ENCODE peak calls at places on chromosomes 11 and 22, in five cellular contexts. One of them, this sample, is unnamed.

GRCh38 chr11:14029415-14029814 is 66.9 kb downstream of the SPON1 start:
- DNase-seq in AG09309: no peak
- DNase-seq in stimulated activated CD4-positive, alpha-beta T cell treated with anti-CD3 and anti-CD28 coated beads, Interleukin-15, amount 100 ng/mL, for 1 hour: no peak
- DNase-seq in right atrium auricular region: no peak
- DNase-seq in NCI-H1092 treated with DMSO at 0.1 percent for 48 hours: no peak
- DNase-seq in this sample: peak

GRCh38 chr11:7906481-7906880 is 24.6 kb downstream of the OR10A6 start:
- DNase-seq in AG09309: no peak
- DNase-seq in stimulated activated CD4-positive, alpha-beta T cell treated with anti-CD3 and anti-CD28 coated beads, Interleukin-15, amount 100 ng/mL, for 1 hour: no peak
- DNase-seq in right atrium auricular region: no peak
- DNase-seq in NCI-H1092 treated with DMSO at 0.1 percent for 48 hours: no peak
- DNase-seq in this sample: no peak

GRCh38 chr11:15223318-15223717 is 108.6 kb downstream of the INSC start:
- DNase-seq in AG09309: no peak
- DNase-seq in stimulated activated CD4-positive, alpha-beta T cell treated with anti-CD3 and anti-CD28 coated beads, Interleukin-15, amount 100 ng/mL, for 1 hour: no peak
- DNase-seq in right atrium auricular region: no peak
- DNase-seq in NCI-H1092 treated with DMSO at 0.1 percent for 48 hours: no peak
- DNase-seq in this sample: no peak

GRCh38 chr11:62546244-62546936 is at the start of gene AHNAK:
- DNase-seq in AG09309: no peak
- DNase-seq in stimulated activated CD4-positive, alpha-beta T cell treated with anti-CD3 and anti-CD28 coated beads, Interleukin-15, amount 100 ng/mL, for 1 hour: peak
- DNase-seq in right atrium auricular region: peak
- DNase-seq in NCI-H1092 treated with DMSO at 0.1 percent for 48 hours: no peak
- DNase-seq in this sample: no peak

GRCh38 chr11:14189874-14190273 is 169.1 kb downstream of the RRAS2 start:
- DNase-seq in AG09309: no peak
- DNase-seq in stimulated activated CD4-positive, alpha-beta T cell treated with anti-CD3 and anti-CD28 coated beads, Interleukin-15, amount 100 ng/mL, for 1 hour: no peak
- DNase-seq in right atrium auricular region: peak
- DNase-seq in NCI-H1092 treated with DMSO at 0.1 percent for 48 hours: no peak
- DNase-seq in this sample: no peak

GRCh38 chr11:62575156-62575555 is 1.5 kb upstream of the EEF1G start:
- DNase-seq in AG09309: no peak
- DNase-seq in stimulated activated CD4-positive, alpha-beta T cell treated with anti-CD3 and anti-CD28 coated beads, Interleukin-15, amount 100 ng/mL, for 1 hour: no peak
- DNase-seq in right atrium auricular region: no peak
- DNase-seq in NCI-H1092 treated with DMSO at 0.1 percent for 48 hours: peak
- DNase-seq in this sample: no peak

GRCh38 chr11:58318532-58318931 is 40.3 kb downstream of the OR5B17 start:
- DNase-seq in AG09309: peak
- DNase-seq in stimulated activated CD4-positive, alpha-beta T cell treated with anti-CD3 and anti-CD28 coated beads, Interleukin-15, amount 100 ng/mL, for 1 hour: no peak
- DNase-seq in right atrium auricular region: no peak
- DNase-seq in NCI-H1092 treated with DMSO at 0.1 percent for 48 hours: no peak
- DNase-seq in this sample: no peak

GRCh38 chr22:22710719-22711531 is 66.5 kb downstream of the GGTLC2 start:
- DNase-seq in AG09309: no peak
- DNase-seq in stimulated activated CD4-positive, alpha-beta T cell treated with anti-CD3 and anti-CD28 coated beads, Interleukin-15, amount 100 ng/mL, for 1 hour: peak
- DNase-seq in right atrium auricular region: peak
- DNase-seq in NCI-H1092 treated with DMSO at 0.1 percent for 48 hours: peak
- DNase-seq in this sample: no peak

GRCh38 chr22:42841444-42841843 is 15.6 kb downstream of the ARFGAP3 start:
- DNase-seq in AG09309: no peak
- DNase-seq in stimulated activated CD4-positive, alpha-beta T cell treated with anti-CD3 and anti-CD28 coated beads, Interleukin-15, amount 100 ng/mL, for 1 hour: no peak
- DNase-seq in right atrium auricular region: no peak
- DNase-seq in NCI-H1092 treated with DMSO at 0.1 percent for 48 hours: no peak
- DNase-seq in this sample: no peak

GRCh38 chr11:119758291-119758690 is 29.3 kb upstream of the NECTIN1 start:
- DNase-seq in AG09309: no peak
- DNase-seq in stimulated activated CD4-positive, alpha-beta T cell treated with anti-CD3 and anti-CD28 coated beads, Interleukin-15, amount 100 ng/mL, for 1 hour: no peak
- DNase-seq in right atrium auricular region: no peak
- DNase-seq in NCI-H1092 treated with DMSO at 0.1 percent for 48 hours: no peak
- DNase-seq in this sample: no peak

GRCh38 chr11:14357843-14358728 is 897 bp downstream of the RRAS2 start:
- DNase-seq in AG09309: no peak
- DNase-seq in stimulated activated CD4-positive, alpha-beta T cell treated with anti-CD3 and anti-CD28 coated beads, Interleukin-15, amount 100 ng/mL, for 1 hour: peak
- DNase-seq in right atrium auricular region: no peak
- DNase-seq in NCI-H1092 treated with DMSO at 0.1 percent for 48 hours: peak
- DNase-seq in this sample: no peak

GRCh38 chr22:36194971-36195370 is 6.6 kb downstream of the APOL4 start:
- DNase-seq in AG09309: peak
- DNase-seq in stimulated activated CD4-positive, alpha-beta T cell treated with anti-CD3 and anti-CD28 coated beads, Interleukin-15, amount 100 ng/mL, for 1 hour: no peak
- DNase-seq in right atrium auricular region: peak
- DNase-seq in NCI-H1092 treated with DMSO at 0.1 percent for 48 hours: peak
- DNase-seq in this sample: peak

GRCh38 chr22:49294656-49295464 is 532.8 kb downstream of the BRD1 start:
- DNase-seq in AG09309: no peak
- DNase-seq in stimulated activated CD4-positive, alpha-beta T cell treated with anti-CD3 and anti-CD28 coated beads, Interleukin-15, amount 100 ng/mL, for 1 hour: no peak
- DNase-seq in right atrium auricular region: peak
- DNase-seq in NCI-H1092 treated with DMSO at 0.1 percent for 48 hours: no peak
- DNase-seq in this sample: no peak

GRCh38 chr22:30636226-30637077 is 871 bp downstream of the SLC35E4 start:
- DNase-seq in AG09309: no peak
- DNase-seq in stimulated activated CD4-positive, alpha-beta T cell treated with anti-CD3 and anti-CD28 coated beads, Interleukin-15, amount 100 ng/mL, for 1 hour: no peak
- DNase-seq in right atrium auricular region: no peak
- DNase-seq in NCI-H1092 treated with DMSO at 0.1 percent for 48 hours: no peak
- DNase-seq in this sample: no peak

GRCh38 chr11:27390959-27391326 is 27.9 kb upstream of the CCDC34 start:
- DNase-seq in AG09309: peak
- DNase-seq in stimulated activated CD4-positive, alpha-beta T cell treated with anti-CD3 and anti-CD28 coated beads, Interleukin-15, amount 100 ng/mL, for 1 hour: no peak
- DNase-seq in right atrium auricular region: no peak
- DNase-seq in NCI-H1092 treated with DMSO at 0.1 percent for 48 hours: no peak
- DNase-seq in this sample: no peak

GRCh38 chr11:34346551-34346950 is 11.3 kb downstream of the ABTB2 start:
- DNase-seq in AG09309: no peak
- DNase-seq in stimulated activated CD4-positive, alpha-beta T cell treated with anti-CD3 and anti-CD28 coated beads, Interleukin-15, amount 100 ng/mL, for 1 hour: no peak
- DNase-seq in right atrium auricular region: no peak
- DNase-seq in NCI-H1092 treated with DMSO at 0.1 percent for 48 hours: no peak
- DNase-seq in this sample: no peak

GRCh38 chr11:75557649-75558494 is 4.2 kb upstream of the SERPINH1 start:
- DNase-seq in AG09309: peak
- DNase-seq in stimulated activated CD4-positive, alpha-beta T cell treated with anti-CD3 and anti-CD28 coated beads, Interleukin-15, amount 100 ng/mL, for 1 hour: no peak
- DNase-seq in right atrium auricular region: peak
- DNase-seq in NCI-H1092 treated with DMSO at 0.1 percent for 48 hours: no peak
- DNase-seq in this sample: no peak

GRCh38 chr11:111633248-111633647 is 31.0 kb downstream of the SIK2 start:
- DNase-seq in AG09309: no peak
- DNase-seq in stimulated activated CD4-positive, alpha-beta T cell treated with anti-CD3 and anti-CD28 coated beads, Interleukin-15, amount 100 ng/mL, for 1 hour: no peak
- DNase-seq in right atrium auricular region: no peak
- DNase-seq in NCI-H1092 treated with DMSO at 0.1 percent for 48 hours: peak
- DNase-seq in this sample: peak

GRCh38 chr22:28375761-28376534 is 303.7 kb downstream of the TTC28 start:
- DNase-seq in AG09309: peak
- DNase-seq in stimulated activated CD4-positive, alpha-beta T cell treated with anti-CD3 and anti-CD28 coated beads, Interleukin-15, amount 100 ng/mL, for 1 hour: no peak
- DNase-seq in right atrium auricular region: no peak
- DNase-seq in NCI-H1092 treated with DMSO at 0.1 percent for 48 hours: no peak
- DNase-seq in this sample: no peak

GRCh38 chr11:113189909-113190667 is 124.3 kb upstream of the TTC12 start:
- DNase-seq in AG09309: peak
- DNase-seq in stimulated activated CD4-positive, alpha-beta T cell treated with anti-CD3 and anti-CD28 coated beads, Interleukin-15, amount 100 ng/mL, for 1 hour: no peak
- DNase-seq in right atrium auricular region: peak
- DNase-seq in NCI-H1092 treated with DMSO at 0.1 percent for 48 hours: no peak
- DNase-seq in this sample: no peak

GRCh38 chr11:128361451-128362020 is 225.8 kb downstream of the ETS1 start:
- DNase-seq in AG09309: peak
- DNase-seq in stimulated activated CD4-positive, alpha-beta T cell treated with anti-CD3 and anti-CD28 coated beads, Interleukin-15, amount 100 ng/mL, for 1 hour: no peak
- DNase-seq in right atrium auricular region: no peak
- DNase-seq in NCI-H1092 treated with DMSO at 0.1 percent for 48 hours: peak
- DNase-seq in this sample: peak

GRCh38 chr22:29621761-29622526 is 18.5 kb downstream of the NF2 start:
- DNase-seq in AG09309: peak
- DNase-seq in stimulated activated CD4-positive, alpha-beta T cell treated with anti-CD3 and anti-CD28 coated beads, Interleukin-15, amount 100 ng/mL, for 1 hour: no peak
- DNase-seq in right atrium auricular region: no peak
- DNase-seq in NCI-H1092 treated with DMSO at 0.1 percent for 48 hours: no peak
- DNase-seq in this sample: no peak

GRCh38 chr11:120778692-120779490 is 245.0 kb upstream of the TBCEL start:
- DNase-seq in AG09309: no peak
- DNase-seq in stimulated activated CD4-positive, alpha-beta T cell treated with anti-CD3 and anti-CD28 coated beads, Interleukin-15, amount 100 ng/mL, for 1 hour: no peak
- DNase-seq in right atrium auricular region: peak
- DNase-seq in NCI-H1092 treated with DMSO at 0.1 percent for 48 hours: no peak
- DNase-seq in this sample: no peak

GRCh38 chr22:30204015-30204741 is 42.4 kb downstream of the LIF start:
- DNase-seq in AG09309: no peak
- DNase-seq in stimulated activated CD4-positive, alpha-beta T cell treated with anti-CD3 and anti-CD28 coated beads, Interleukin-15, amount 100 ng/mL, for 1 hour: no peak
- DNase-seq in right atrium auricular region: no peak
- DNase-seq in NCI-H1092 treated with DMSO at 0.1 percent for 48 hours: no peak
- DNase-seq in this sample: no peak

GRCh38 chr11:27216268-27217149 is 146.5 kb downstream of the CCDC34 start:
- DNase-seq in AG09309: no peak
- DNase-seq in stimulated activated CD4-positive, alpha-beta T cell treated with anti-CD3 and anti-CD28 coated beads, Interleukin-15, amount 100 ng/mL, for 1 hour: no peak
- DNase-seq in right atrium auricular region: peak
- DNase-seq in NCI-H1092 treated with DMSO at 0.1 percent for 48 hours: peak
- DNase-seq in this sample: no peak

GRCh38 chr11:73359930-73360742 is 16.1 kb upstream of the RELT start:
- DNase-seq in AG09309: no peak
- DNase-seq in stimulated activated CD4-positive, alpha-beta T cell treated with anti-CD3 and anti-CD28 coated beads, Interleukin-15, amount 100 ng/mL, for 1 hour: peak
- DNase-seq in right atrium auricular region: no peak
- DNase-seq in NCI-H1092 treated with DMSO at 0.1 percent for 48 hours: peak
- DNase-seq in this sample: no peak

GRCh38 chr11:114317738-114318137 is 21.5 kb downstream of the NNMT start:
- DNase-seq in AG09309: no peak
- DNase-seq in stimulated activated CD4-positive, alpha-beta T cell treated with anti-CD3 and anti-CD28 coated beads, Interleukin-15, amount 100 ng/mL, for 1 hour: no peak
- DNase-seq in right atrium auricular region: peak
- DNase-seq in NCI-H1092 treated with DMSO at 0.1 percent for 48 hours: peak
- DNase-seq in this sample: peak

This sample was measured in DMS153.